ENCODE peak calls at places on chromosomes 13 and 19, in four cellular contexts. M is skeletal muscle cell; P is NCI-H2081; A is stimulated activated CD8-positive, alpha-beta memory T cell treated with anti-CD3 and anti-CD28 coated beads, Interleukin-4, amount 100 ng/mL, for 4 hours. Q is an unnamed sample.

GRCh38 chr13:20400774-20401173 is 124.9 kb downstream of the CRYL1 start:
- DNase-seq in A (no peak), M (peak), P (no peak), Q (no peak)

GRCh38 chr19:34461375-34462100 is 20.0 kb upstream of the WTIP start:
- DNase-seq in A (no peak), M (no peak), P (no peak), Q (no peak)

GRCh38 chr13:112996671-112997091 is 27.7 kb downstream of the MCF2L start:
- DNase-seq in P (no peak), A (no peak), M (no peak), Q (no peak)

GRCh38 chr13:98157188-98157587 is 14.3 kb downstream of the FARP1 start:
- DNase-seq in A (no peak), P (no peak), M (no peak), Q (no peak)

GRCh38 chr13:39144941-39145533 is 106.8 kb downstream of the NHLRC3 start:
- DNase-seq in M (peak), P (peak), A (no peak), Q (no peak)

GRCh38 chr19:51873097-51873496 is 14.7 kb downstream of the ZNF577 start:
- DNase-seq in M (no peak), P (no peak), A (no peak), Q (no peak)

GRCh38 chr13:43119206-43119605 is 95.8 kb downstream of the DNAJC15 start:
- DNase-seq in M (no peak), A (no peak), P (no peak), Q (no peak)

GRCh38 chr19:4206818-4207484 is 22.4 kb upstream of the EBI3 start:
- DNase-seq in P (no peak), A (no peak), M (no peak), Q (no peak)

GRCh38 chr19:53897459-53897858 is 11.6 kb upstream of the CACNG7 start:
- DNase-seq in A (no peak), P (no peak), M (no peak), Q (no peak)

GRCh38 chr19:48600679-48601382 is 5.7 kb upstream of the SPACA4 start:
- DNase-seq in A (no peak), P (no peak), M (no peak), Q (no peak)

GRCh38 chr13:61370520-61370919 is 45.1 kb downstream of the PCDH20 start:
- DNase-seq in A (no peak), M (no peak), P (no peak), Q (no peak)

GRCh38 chr13:111267205-111267604 is 53.2 kb upstream of the TEX29 start:
- DNase-seq in M (no peak), P (no peak), A (no peak), Q (no peak)

GRCh38 chr19:1213391-1214286 is 8.1 kb downstream of the STK11 start:
- DNase-seq in A (no peak), M (peak), P (no peak), Q (peak)

GRCh38 chr13:37492741-37493514 is 105.6 kb downstream of the POSTN start:
- DNase-seq in P (no peak), A (no peak), M (peak), Q (no peak)

GRCh38 chr19:46126086-46126485 is 1.6 kb upstream of the IGFL3 start:
- DNase-seq in A (no peak), P (no peak), M (no peak), Q (no peak)

GRCh38 chr19:19110410-19111137 is 27.7 kb downstream of the TMEM161A start:
- DNase-seq in P (no peak), M (no peak), A (no peak), Q (no peak)

GRCh38 chr13:109919715-109920375 is 133.5 kb upstream of the IRS2 start:
- DNase-seq in A (no peak), P (no peak), M (no peak), Q (no peak)

GRCh38 chr13:27024781-27025492 is 146.7 kb downstream of the USP12 start:
- DNase-seq in M (no peak), P (no peak), A (no peak), Q (no peak)

Q was measured in T-helper 9 cell.